ENCODE peak calls at places on chromosome 1, in four cellular contexts. One of them, this sample, is unnamed. For H3K4me1 and H3K9me3, the result is how much of the 10 kb centered on the place peaks cover.

GRCh38 chr1:202007703-202008489 is 2.5 kb upstream of the ELF3 start:
- DNase-seq in right cardiac atrium: no peak
- DNase-seq in pancreas: peak
- DNase-seq in OCI-LY7: no peak
- DNase-seq in this sample: peak

GRCh38 chr1:99820546-99820945 is 29.6 kb upstream of the AGL start:
- DNase-seq in pancreas: no peak
- DNase-seq in right cardiac atrium: no peak
- DNase-seq in OCI-LY7: peak
- DNase-seq in this sample: no peak

GRCh38 chr1:16221499-16221898 is 9.0 kb upstream of the ARHGEF19 start:
- DNase-seq in OCI-LY7: no peak
- DNase-seq in pancreas: no peak
- DNase-seq in right cardiac atrium: no peak
- DNase-seq in this sample: no peak

GRCh38 chr1:183887826-183888819 is 83.2 kb downstream of the RGL1 start:
- DNase-seq in OCI-LY7: no peak
- DNase-seq in right cardiac atrium: no peak
- DNase-seq in pancreas: no peak
- DNase-seq in this sample: no peak

GRCh38 chr1:9890224-9890731 is 19.8 kb downstream of the CTNNBIP1 start:
- DNase-seq in right cardiac atrium: peak
- DNase-seq in OCI-LY7: no peak
- DNase-seq in pancreas: no peak
- DNase-seq in this sample: no peak

GRCh38 chr1:37556712-37557196 is at the start of gene DNALI1:
- DNase-seq in pancreas: peak
- DNase-seq in right cardiac atrium: peak
- DNase-seq in OCI-LY7: peak
- DNase-seq in this sample: peak

GRCh38 chr1:201481761-201482493 is 12.9 kb upstream of the PHLDA3 start:
- DNase-seq in pancreas: peak
- DNase-seq in right cardiac atrium: peak
- DNase-seq in OCI-LY7: peak
- DNase-seq in this sample: peak

GRCh38 chr1:56543783-56544612 is 35.4 kb downstream of the PLPP3 start:
- DNase-seq in OCI-LY7: no peak
- DNase-seq in pancreas: no peak
- DNase-seq in right cardiac atrium: no peak
- DNase-seq in this sample: no peak

GRCh38 chr1:236156512-236157208 is 14.3 kb downstream of the GPR137B start:
- DNase-seq in right cardiac atrium: no peak
- DNase-seq in OCI-LY7: peak
- DNase-seq in pancreas: no peak
- DNase-seq in this sample: peak

GRCh38 chr1:235199441-235199840 is 38.4 kb upstream of the RBM34 start:
- DNase-seq in OCI-LY7: peak
- DNase-seq in right cardiac atrium: no peak
- DNase-seq in pancreas: no peak
- DNase-seq in this sample: no peak

GRCh38 chr1:30982937-30983336 is 74.4 kb upstream of the SDC3 start:
- DNase-seq in OCI-LY7: peak
- DNase-seq in pancreas: no peak
- DNase-seq in right cardiac atrium: no peak
- DNase-seq in this sample: no peak
- H3K4me1 ChIP-seq in OCI-LY7: under half
- H3K4me1 ChIP-seq in pancreas: under half
- H3K4me1 ChIP-seq in right cardiac atrium: under half
- H3K4me1 ChIP-seq in this sample: under half

GRCh38 chr1:51385776-51386175 is 55.4 kb upstream of the TTC39A start:
- DNase-seq in right cardiac atrium: no peak
- DNase-seq in pancreas: no peak
- DNase-seq in OCI-LY7: no peak
- DNase-seq in this sample: no peak

GRCh38 chr1:51378871-51379270 is 48.5 kb upstream of the TTC39A start:
- DNase-seq in right cardiac atrium: no peak
- DNase-seq in pancreas: no peak
- DNase-seq in OCI-LY7: no peak
- DNase-seq in this sample: no peak

DNA sequence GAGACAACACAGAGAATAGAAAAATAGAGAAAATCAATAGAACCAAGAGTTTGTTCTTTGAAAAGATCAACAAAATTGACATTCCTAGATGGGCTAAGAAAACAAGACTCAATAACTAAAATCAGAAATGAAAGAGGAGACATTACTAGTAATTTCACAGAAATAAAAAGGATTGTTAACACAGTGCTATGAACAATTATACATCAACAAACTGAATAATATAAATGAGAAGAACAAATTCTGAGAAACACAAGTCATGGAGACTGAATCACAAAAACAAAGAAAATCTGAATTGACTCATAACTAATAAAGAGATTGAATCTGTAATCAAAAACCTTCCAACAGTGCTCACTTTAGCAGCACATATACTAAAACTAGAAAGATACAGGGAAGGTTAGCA is 51.6 kb upstream of the TTC39A start:
- DNase-seq in right cardiac atrium: no peak
- DNase-seq in pancreas: no peak
- DNase-seq in OCI-LY7: no peak
- DNase-seq in this sample: no peak
- H3K9me3 ChIP-seq in right cardiac atrium: under half
- H3K9me3 ChIP-seq in pancreas: under half
- H3K9me3 ChIP-seq in OCI-LY7: under half
- H3K9me3 ChIP-seq in this sample: under half

GRCh38 chr1:32163405-32163804 is 16.1 kb upstream of the TXLNA start:
- DNase-seq in pancreas: no peak
- DNase-seq in right cardiac atrium: no peak
- DNase-seq in OCI-LY7: no peak
- DNase-seq in this sample: no peak
- H3K27ac ChIP-seq in pancreas: no peak
- H3K27ac ChIP-seq in right cardiac atrium: no peak
- H3K27ac ChIP-seq in OCI-LY7: no peak
- H3K27ac ChIP-seq in this sample: no peak

DNA sequence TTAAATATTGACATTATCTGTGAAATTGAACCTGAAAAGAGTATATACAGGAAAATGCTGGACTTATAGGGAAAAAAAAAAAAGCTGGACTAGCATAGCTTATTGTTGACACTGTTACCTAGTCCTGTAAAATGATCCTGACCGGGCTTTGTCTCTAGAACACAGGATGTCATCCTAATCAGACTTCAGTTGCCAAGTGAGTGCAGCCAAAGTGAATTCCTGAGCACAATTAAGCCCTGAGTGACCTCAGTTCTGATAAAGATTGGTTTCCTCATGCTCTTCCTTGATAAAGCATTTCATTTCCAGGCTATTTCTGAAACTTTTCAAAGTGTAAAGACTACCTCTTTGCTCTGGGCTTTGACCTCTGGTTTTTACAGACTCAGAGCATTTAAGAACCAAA is 19.8 kb downstream of the SELP start:
- DNase-seq in right cardiac atrium: no peak
- DNase-seq in pancreas: no peak
- DNase-seq in OCI-LY7: no peak
- DNase-seq in this sample: no peak
- H3K4me1 ChIP-seq in right cardiac atrium: under half
- H3K4me1 ChIP-seq in pancreas: under half
- H3K4me1 ChIP-seq in OCI-LY7: under half
- H3K4me1 ChIP-seq in this sample: under half

GRCh38 chr1:180731131-180731530 is 99.3 kb downstream of the XPR1 start:
- DNase-seq in OCI-LY7: no peak
- DNase-seq in pancreas: no peak
- DNase-seq in right cardiac atrium: no peak
- DNase-seq in this sample: no peak
- H3K9me3 ChIP-seq in OCI-LY7: under half
- H3K9me3 ChIP-seq in pancreas: under half
- H3K9me3 ChIP-seq in right cardiac atrium: under half
- H3K9me3 ChIP-seq in this sample: under half

GRCh38 chr1:226292874-226293552 is 16.0 kb downstream of the LIN9 start:
- DNase-seq in right cardiac atrium: no peak
- DNase-seq in OCI-LY7: no peak
- DNase-seq in pancreas: no peak
- DNase-seq in this sample: no peak
- H3K27ac ChIP-seq in right cardiac atrium: no peak
- H3K27ac ChIP-seq in OCI-LY7: no peak
- H3K27ac ChIP-seq in pancreas: no peak
- H3K27ac ChIP-seq in this sample: no peak

DNA sequence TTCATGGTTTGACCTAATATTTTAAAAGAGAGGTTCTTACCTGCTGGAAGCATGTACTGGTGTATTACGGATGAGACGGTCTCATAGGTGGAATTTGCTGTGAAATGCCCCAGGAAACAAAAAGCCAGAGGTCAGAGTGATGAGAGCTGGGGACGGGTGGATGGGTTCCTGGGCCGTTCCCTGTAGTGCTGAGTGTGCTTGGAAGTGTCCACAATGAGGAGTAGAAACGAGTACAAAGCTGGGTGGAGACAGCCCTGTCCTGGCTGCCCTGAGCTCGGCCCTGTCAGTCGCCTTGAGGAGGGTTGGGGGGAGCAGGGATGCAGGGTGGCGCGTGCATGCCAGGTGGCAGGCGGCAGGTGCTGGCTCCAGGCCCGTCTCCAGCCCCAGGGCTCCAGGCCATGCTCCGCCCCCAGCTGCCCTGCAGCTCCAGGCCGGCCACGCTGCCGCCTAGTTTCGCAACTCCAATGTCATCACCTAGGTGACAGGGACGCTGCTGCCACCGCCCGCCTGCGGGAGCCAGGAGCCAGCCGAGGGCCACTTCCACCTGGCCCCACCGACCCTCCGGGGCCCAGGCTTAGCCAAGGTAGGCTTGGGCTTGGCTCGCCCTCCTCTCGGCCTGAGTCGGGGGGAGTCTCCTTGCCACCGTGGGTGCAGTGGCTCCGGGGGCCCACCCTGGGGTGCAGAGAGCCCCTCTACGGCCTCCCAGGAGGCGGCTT is 16.4 kb downstream of the TP73 start:
- DNase-seq in right cardiac atrium: peak
- DNase-seq in pancreas: peak
- DNase-seq in OCI-LY7: no peak
- DNase-seq in this sample: peak
- H3K4me1 ChIP-seq in right cardiac atrium: under half
- H3K4me1 ChIP-seq in pancreas: under half
- H3K4me1 ChIP-seq in OCI-LY7: under half
- H3K4me1 ChIP-seq in this sample: under half

GRCh38 chr1:40476924-40477679 is at the start of gene ZFP69:
- DNase-seq in pancreas: peak
- DNase-seq in right cardiac atrium: peak
- DNase-seq in OCI-LY7: peak
- DNase-seq in this sample: peak
- H3K9me3 ChIP-seq in pancreas: under half
- H3K9me3 ChIP-seq in right cardiac atrium: under half
- H3K9me3 ChIP-seq in OCI-LY7: under half
- H3K9me3 ChIP-seq in this sample: under half

This sample was measured in Peyer's patch.